ENCODE peak calls at places on chromosomes 4 and X, in six cellular contexts. I is OCI-LY7; A is GM23248; C is lung; O is fibroblast of lung; S is effector memory CD4-positive, alpha-beta T cell. E is an unnamed sample. For H3K4me1, the result is how much of the 10 kb centered on the place peaks cover.

GRCh38 chrX:72046447-72046846 is 85.3 kb downstream of the RTL5 start:
- DNase-seq in O (peak), I (no peak), A (no peak), C (no peak), S (no peak), E (no peak)

GRCh38 chr4:184347251-184348239 is 126.8 kb downstream of the IRF2 start:
- DNase-seq in I (peak), O (peak), S (no peak), C (peak), A (no peak), E (no peak)

GRCh38 chrX:21153503-21153902 is 220.7 kb upstream of the CNKSR2 start:
- DNase-seq in A (peak), C (no peak), S (no peak), I (no peak), O (peak), E (no peak)

GRCh38 chr4:89617256-89617655 is 219.7 kb downstream of the SNCA start:
- DNase-seq in C (no peak), O (peak), S (no peak), I (no peak), A (peak), E (no peak)

GRCh38 chr4:78069309-78069708 is 12.2 kb downstream of the FRAS1 start:
- DNase-seq in S (no peak), I (no peak), C (no peak), A (no peak), O (no peak), E (no peak)

GRCh38 chr4:84585276-84585675 is 2.3 kb downstream of the CDS1 start:
- DNase-seq in I (no peak), A (no peak), C (no peak), O (no peak), S (no peak), E (no peak)

GRCh38 chr4:23368081-23368697 is 521.7 kb downstream of the PPARGC1A start:
- DNase-seq in I (no peak), O (no peak), A (no peak), C (peak), S (no peak), E (no peak)

GRCh38 chr4:32569844-32570243 is 1849.7 kb downstream of the PCDH7 start:
- DNase-seq in O (no peak), C (no peak), A (no peak), S (no peak), I (peak), E (no peak)

GRCh38 chrX:45756562-45756961 is 555.9 kb upstream of the DIPK2B start:
- DNase-seq in A (no peak), I (no peak), O (peak), C (no peak), S (no peak), E (no peak)

GRCh38 chr4:106502106-106502699 is 133.6 kb upstream of the GIMD1 start:
- DNase-seq in C (peak), S (no peak), A (peak), O (peak), I (peak), E (no peak)

GRCh38 chr4:182897601-182898478 is 19.3 kb downstream of the DCTD start:
- DNase-seq in S (no peak), I (no peak), C (peak), O (no peak), A (no peak), E (no peak)

GRCh38 chr4:183287309-183287659 is 32.8 kb downstream of the CLDN22 start:
- DNase-seq in I (no peak), C (no peak), S (no peak), A (no peak), O (no peak), E (no peak)

GRCh38 chr4:121277194-121278105 is 103.4 kb downstream of the QRFPR start:
- DNase-seq in O (no peak), S (no peak), A (peak), C (no peak), I (peak), E (no peak)

GRCh38 chrX:54811301-54811885 is 3.8 kb downstream of the MAGED2 start:
- DNase-seq in O (no peak), C (no peak), S (no peak), A (no peak), I (no peak), E (no peak)

GRCh38 chr4:38058186-38058585 is 98.0 kb downstream of the PTTG2 start:
- DNase-seq in C (no peak), O (no peak), I (no peak), A (no peak), S (no peak), E (no peak)

GRCh38 chr4:89123418-89123817 is 12.1 kb downstream of the TIGD2 start:
- DNase-seq in C (no peak), O (peak), S (no peak), I (no peak), A (no peak), E (no peak)

GRCh38 chr4:8709729-8710360 is 117.3 kb downstream of the CPZ start:
- DNase-seq in I (no peak), S (no peak), O (no peak), A (no peak), C (no peak), E (no peak)

GRCh38 chr4:166277851-166278250 is 404.8 kb downstream of the TLL1 start:
- DNase-seq in I (no peak), O (peak), C (no peak), S (no peak), A (no peak), E (no peak)

GRCh38 chrX:139025822-139026221 is 314.3 kb upstream of the FGF13 start:
- DNase-seq in C (no peak), I (no peak), O (no peak), S (no peak), A (no peak), E (no peak)

GRCh38 chr4:117203231-117203630 is 117.9 kb upstream of the TRAM1L1 start:
- DNase-seq in I (no peak), S (no peak), A (no peak), C (no peak), O (no peak), E (no peak)

DNA sequence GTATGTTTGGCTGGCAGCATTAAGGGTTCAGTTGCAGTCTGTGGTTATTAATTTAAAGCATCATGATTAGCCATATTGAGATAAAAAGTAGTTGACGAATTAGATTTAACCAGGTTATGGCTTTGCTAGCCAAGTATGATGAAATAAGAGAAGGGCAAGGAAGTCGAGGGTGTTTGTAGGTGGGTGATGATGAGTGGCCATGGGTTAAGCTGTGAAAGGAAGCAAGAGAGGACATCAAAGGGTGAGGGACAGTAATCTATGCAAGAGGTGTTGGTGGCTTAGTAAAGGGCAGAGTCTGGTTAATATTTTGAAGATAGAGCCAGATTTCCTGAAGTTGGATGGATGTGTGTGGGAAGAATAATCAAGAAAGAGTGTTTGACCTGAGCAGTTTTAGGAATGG is 44.5 kb downstream of the STIM2 start:
- DNase-seq in O (peak), C (no peak), S (no peak), I (no peak), A (no peak), E (no peak)
- H3K4me1 ChIP-seq in O (under half), C (under half), S (under half), I (half or more), A (under half), E (under half)

GRCh38 chr4:169246957-169247396 is 23.8 kb downstream of the SH3RF1 start:
- DNase-seq in C (no peak), O (no peak), I (no peak), S (no peak), A (no peak), E (no peak)

GRCh38 chr4:169251291-169252235 is 19.2 kb downstream of the SH3RF1 start:
- DNase-seq in O (peak), C (no peak), A (no peak), I (no peak), S (no peak), E (no peak)

GRCh38 chr4:169250796-169251195 is 20.0 kb downstream of the SH3RF1 start:
- DNase-seq in I (no peak), O (no peak), A (no peak), C (no peak), S (no peak), E (no peak)

GRCh38 chr4:169248645-169249044 is 22.1 kb downstream of the SH3RF1 start:
- DNase-seq in C (peak), O (no peak), I (no peak), A (no peak), S (no peak), E (no peak)

GRCh38 chr4:169249214-169249973 is 21.4 kb downstream of the SH3RF1 start:
- DNase-seq in O (peak), I (no peak), A (peak), S (no peak), C (no peak), E (no peak)
- H3K4me1 ChIP-seq in O (under half), I (under half), A (half or more), S (under half), C (under half), E (under half)

DNA sequence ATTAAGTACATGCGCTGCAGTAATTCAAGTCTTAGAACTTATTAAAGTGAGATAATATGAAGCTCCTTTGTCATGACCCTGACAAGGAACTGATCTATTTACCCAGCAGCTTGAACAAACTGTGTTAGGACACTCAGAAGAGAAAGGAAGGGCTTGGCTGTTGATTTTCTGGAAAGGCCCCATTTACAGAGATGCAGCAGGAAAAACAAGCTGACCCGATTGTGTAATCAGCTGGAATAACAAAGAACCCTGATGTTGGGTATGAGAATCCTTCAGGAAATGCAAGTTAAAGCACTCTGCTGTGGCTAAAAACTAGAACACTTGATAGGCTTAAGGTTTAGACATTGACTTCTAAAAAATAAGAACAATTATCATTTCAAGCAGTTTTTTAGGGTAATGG is 64.8 kb downstream of the TBC1D9 start:
- DNase-seq in C (no peak), I (no peak), S (no peak), A (peak), O (peak), E (no peak)
- H3K4me1 ChIP-seq in C (under half), I (under half), S (under half), A (under half), O (under half), E (under half)

DNA sequence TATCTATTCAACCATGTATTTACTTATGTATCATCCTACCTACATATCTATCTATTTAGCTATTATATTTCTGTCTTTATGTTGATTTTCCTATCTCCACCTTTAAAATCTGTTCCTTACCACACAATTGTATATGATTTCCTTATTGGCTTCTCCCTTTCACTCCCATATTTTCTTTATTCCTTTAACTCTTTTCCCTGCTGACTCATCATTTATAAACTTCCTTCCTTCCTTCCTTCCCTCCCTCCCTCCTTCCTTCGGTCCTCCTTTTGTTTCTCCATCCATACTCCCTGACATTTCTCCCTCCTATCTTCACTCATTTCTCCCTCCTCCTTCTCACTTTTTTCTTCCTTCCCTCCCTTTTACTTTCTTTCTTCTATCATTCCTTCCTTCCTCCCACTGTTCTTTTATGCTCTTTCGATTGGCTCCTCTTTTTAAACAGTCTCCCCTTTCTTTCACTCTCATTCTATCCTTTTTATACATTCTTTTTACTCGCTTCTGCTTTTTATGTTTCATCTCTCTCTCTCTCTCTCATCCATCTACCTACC is 100.3 kb downstream of the RBMX2 start:
- DNase-seq in S (no peak), O (no peak), I (no peak), A (no peak), C (no peak), E (no peak)
- H3K4me1 ChIP-seq in S (under half), O (under half), I (under half), A (under half), C (under half), E (under half)

DNA sequence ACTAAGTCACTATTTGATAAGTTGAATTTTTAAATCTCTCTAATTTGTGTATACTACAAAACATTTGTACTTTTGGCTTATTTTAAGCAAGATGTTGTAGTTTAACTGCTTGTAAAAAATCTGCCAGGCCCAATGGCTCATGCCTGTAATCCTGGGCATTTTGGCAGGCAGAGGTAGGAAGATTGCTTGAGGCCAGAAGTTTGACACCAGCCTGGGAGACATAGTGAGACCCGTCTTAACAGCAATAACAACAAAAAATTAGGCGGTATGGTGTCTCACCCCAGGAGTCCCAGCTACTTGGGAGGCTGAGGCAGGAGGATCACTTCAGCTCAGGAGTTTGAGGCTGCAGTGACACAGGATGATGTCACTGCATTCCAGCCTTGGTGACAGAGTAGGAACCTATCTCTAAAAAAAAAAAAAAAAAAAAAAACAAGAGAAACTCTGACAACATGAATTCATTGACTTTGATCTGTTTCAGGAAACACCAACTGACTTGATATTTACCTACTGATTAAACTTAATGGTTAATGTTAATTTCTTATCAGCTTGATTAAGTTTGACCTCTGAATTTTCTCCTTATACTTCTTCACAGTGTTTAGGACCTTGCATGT is 8.9 kb downstream of the FHIP1A start:
- DNase-seq in O (peak), I (no peak), S (no peak), A (peak), C (no peak), E (no peak)
- H3K4me1 ChIP-seq in O (under half), I (under half), S (under half), A (under half), C (under half), E (under half)

GRCh38 chrX:112642349-112642748 is 37.4 kb downstream of the LHFPL1 start:
- DNase-seq in A (peak), C (peak), S (no peak), I (peak), O (peak), E (no peak)
- H3K4me1 ChIP-seq in A (under half), C (under half), S (under half), I (under half), O (under half), E (under half)

GRCh38 chrX:52923781-52924241 is 26.7 kb downstream of the FAM156B start:
- DNase-seq in S (no peak), C (no peak), O (peak), A (peak), I (peak), E (no peak)
- H3K4me1 ChIP-seq in S (under half), C (under half), O (under half), A (under half), I (under half), E (under half)

GRCh38 chrX:123087326-123087725 is 96.8 kb upstream of the GRIA3 start:
- DNase-seq in O (peak), A (peak), S (no peak), I (no peak), C (no peak), E (no peak)
- H3K4me1 ChIP-seq in O (under half), A (under half), S (under half), I (under half), C (under half), E (under half)